ENCODE peak calls at places on chromosomes 4 and X, in nine cellular contexts. H is WERI-Rb-1, A is immature natural killer cell, T is ELR, S is GM04504, U is uterus, J is choroid plexus epithelial cell, I is SW480, B is hepatocyte. L is an unnamed sample.

GRCh38 chr4:44817905-44818304 is 91.5 kb upstream of the GNPDA2 start:
- DNase-seq in H (no peak), A (no peak), T (no peak), S (no peak), U (no peak), J (no peak), I (no peak), B (peak), L (no peak)

GRCh38 chr4:4639370-4639769 is 97.5 kb upstream of the STX18 start:
- DNase-seq in H (no peak), A (no peak), T (no peak), S (no peak), U (no peak), J (no peak), I (no peak), B (no peak), L (no peak)

GRCh38 chr4:89324671-89325070 is 17.1 kb upstream of the GPRIN3 start:
- DNase-seq in H (no peak), A (no peak), T (peak), S (no peak), U (no peak), J (peak), I (no peak), B (no peak), L (peak)

GRCh38 chrX:152637649-152638442 is at the start of gene GABRQ:
- DNase-seq in H (peak), A (no peak), T (no peak), S (no peak), U (no peak), J (peak), I (peak), B (peak), L (peak)

GRCh38 chr4:108783666-108784463 is 21.0 kb upstream of the ETNPPL start:
- DNase-seq in H (no peak), A (no peak), T (peak), S (no peak), U (no peak), J (peak), I (no peak), B (peak), L (no peak)

GRCh38 chrX:121161501-121161933 is 114.1 kb downstream of the GLUD2 start:
- DNase-seq in H (no peak), A (no peak), T (no peak), S (no peak), U (no peak), J (no peak), I (no peak), B (no peak), L (no peak)

GRCh38 chr4:2795558-2796260 is 2.8 kb downstream of the SH3BP2 start:
- DNase-seq in H (no peak), A (no peak), T (no peak), S (no peak), U (no peak), J (no peak), I (no peak), B (peak), L (no peak)

GRCh38 chr4:88569944-88570455 is 22.3 kb upstream of the HERC3 start:
- DNase-seq in H (no peak), A (no peak), T (peak), S (no peak), U (no peak), J (no peak), I (no peak), B (no peak), L (peak)

GRCh38 chr4:25439913-25440477 is 62.9 kb downstream of the ANAPC4 start:
- DNase-seq in H (peak), A (peak), T (peak), S (peak), U (peak), J (peak), I (peak), B (peak), L (peak)

GRCh38 chr4:34261799-34262314 is 1982.5 kb downstream of the ARAP2 start:
- DNase-seq in H (no peak), A (no peak), T (no peak), S (no peak), U (no peak), J (no peak), I (no peak), B (no peak), L (no peak)

GRCh38 chrX:50756276-50756675 is 57.7 kb downstream of the SHROOM4 start:
- DNase-seq in H (no peak), A (no peak), T (no peak), S (no peak), U (no peak), J (no peak), I (no peak), B (no peak), L (no peak)

GRCh38 chrX:149910178-149910695 is 19.1 kb upstream of the HSFX4 start:
- DNase-seq in H (no peak), A (no peak), T (no peak), S (no peak), U (no peak), J (no peak), I (no peak), B (no peak), L (no peak)

GRCh38 chrX:49291615-49292337 is 11.7 kb upstream of the GAGE10 start:
- DNase-seq in H (peak), A (peak), T (peak), S (peak), U (peak), J (peak), I (peak), B (peak), L (peak)

GRCh38 chrX:95346854-95347253 is 1337.8 kb upstream of the DIAPH2 start:
- DNase-seq in H (no peak), A (no peak), T (peak), S (no peak), U (no peak), J (peak), I (no peak), B (no peak), L (no peak)

GRCh38 chrX:2474963-2475726 is 25.6 kb downstream of the DHRSX start:
- DNase-seq in H (no peak), A (no peak), T (no peak), S (no peak), U (no peak), J (no peak), I (no peak), B (no peak), L (no peak)

GRCh38 chrX:131821945-131822622 is 201.0 kb upstream of the STK26 start:
- DNase-seq in H (peak), A (peak), T (no peak), S (peak), U (peak), J (no peak), I (no peak), B (no peak), L (no peak)

GRCh38 chr4:152200776-152201333 is 335.0 kb downstream of the FBXW7 start:
- DNase-seq in H (no peak), A (no peak), T (no peak), S (no peak), U (no peak), J (no peak), I (no peak), B (no peak), L (no peak)

GRCh38 chrX:134377537-134377936 is 82.4 kb upstream of the HPRT1 start:
- DNase-seq in H (peak), A (no peak), T (peak), S (no peak), U (no peak), J (peak), I (peak), B (peak), L (peak)

GRCh38 chrX:16185725-16186136 is 18.4 kb downstream of the MAGEB17 start:
- DNase-seq in H (no peak), A (no peak), T (peak), S (peak), U (no peak), J (peak), I (peak), B (no peak), L (peak)

GRCh38 chr4:110195561-110196205 is 2.7 kb downstream of the ELOVL6 start:
- DNase-seq in H (no peak), A (peak), T (no peak), S (no peak), U (no peak), J (peak), I (peak), B (no peak), L (peak)

GRCh38 chrX:131366387-131366786 is 77.3 kb upstream of the IGSF1 start:
- DNase-seq in H (no peak), A (no peak), T (no peak), S (no peak), U (no peak), J (no peak), I (peak), B (peak), L (no peak)

GRCh38 chrX:54029543-54030143 is 14.6 kb downstream of the PHF8 start:
- DNase-seq in H (no peak), A (no peak), T (no peak), S (no peak), U (no peak), J (no peak), I (no peak), B (no peak), L (no peak)

GRCh38 chrX:119072771-119073170 is at the start of gene CT47C1:
- DNase-seq in H (no peak), A (no peak), T (no peak), S (no peak), U (no peak), J (no peak), I (no peak), B (no peak), L (no peak)